ENCODE peak calls at places on chromosomes 11 and 22, in five cellular contexts. D is hepatocyte; L is Right ventricle myocardium superior; I is stimulated activated CD4-positive, alpha-beta T cell treated with anti-CD3 and anti-CD28 coated beads, Interleukin-1b, Interleukin-23, amount 100 ng/mL, for 1 hour; Q is EL. F is an unnamed sample.

GRCh38 chr22:17243524-17243923 is 24.3 kb upstream of the ADA2 start:
- DNase-seq in D (peak; percentile 52), L (no peak), I (no peak), Q (peak; percentile 64), F (peak; percentile 13)

GRCh38 chr22:36443198-36443770 is 38.2 kb downstream of the TXN2 start:
- DNase-seq in D (no peak), L (no peak), I (no peak), Q (no peak), F (no peak)

GRCh38 chr11:111148953-111149352 is 96.6 kb upstream of the POU2AF2 start:
- DNase-seq in D (no peak), L (no peak), I (no peak), Q (no peak), F (no peak)

GRCh38 chr11:57514538-57515331 is 767 bp downstream of the SLC43A1 start:
- DNase-seq in D (peak; percentile 65), L (peak; percentile 80), I (no peak), Q (peak; percentile 52), F (no peak)

GRCh38 chr22:47194476-47195155 is 432.2 kb downstream of the TBC1D22A start:
- DNase-seq in D (no peak), L (no peak), I (no peak), Q (no peak), F (no peak)

GRCh38 chr11:103901656-103902055 is 134.8 kb upstream of the DDI1 start:
- DNase-seq in D (no peak), L (no peak), I (no peak), Q (no peak), F (no peak)

GRCh38 chr11:25423436-25424184 is 908.3 kb upstream of the ANO3 start:
- DNase-seq in D (no peak), L (no peak), I (no peak), Q (no peak), F (no peak)

GRCh38 chr22:25027552-25027951 is 75.0 kb downstream of the KIAA1671 start:
- DNase-seq in D (peak; percentile 64), L (no peak), I (no peak), Q (no peak), F (no peak)

GRCh38 chr11:3685923-3686322 is 14.7 kb upstream of the CHRNA10 start:
- DNase-seq in D (no peak), L (no peak), I (no peak), Q (no peak), F (no peak)

GRCh38 chr11:117071344-117071787 is 26.9 kb downstream of the SIK3 start:
- DNase-seq in D (peak; percentile 40), L (no peak), I (no peak), Q (peak; percentile 44), F (no peak)

GRCh38 chr22:26323013-26323412 is 106.0 kb upstream of the ASPHD2 start:
- DNase-seq in D (no peak), L (no peak), I (no peak), Q (no peak), F (no peak)

GRCh38 chr11:66543263-66544107 is 2.4 kb downstream of the ZDHHC24 start:
- DNase-seq in D (peak; percentile 70), L (peak; percentile 67), I (no peak), Q (peak; percentile 26), F (no peak)

GRCh38 chr11:27611946-27612455 is 88.3 kb downstream of the BDNF start:
- DNase-seq in D (no peak), L (no peak), I (no peak), Q (peak; percentile 18), F (no peak)

GRCh38 chr11:71449596-71449995 is 1.4 kb upstream of the DHCR7 start:
- DNase-seq in D (no peak), L (peak; percentile 3), I (no peak), Q (no peak), F (no peak)

GRCh38 chr11:123577081-123577598 is 77.3 kb downstream of the SCN3B start:
- DNase-seq in D (peak; percentile 79), L (peak; percentile 83), I (peak; percentile 58), Q (peak; percentile 53), F (no peak)

GRCh38 chr11:114395776-114396175 is 4.5 kb downstream of the C11orf71 start:
- DNase-seq in D (no peak), L (no peak), I (no peak), Q (no peak), F (no peak)

GRCh38 chr11:66878554-66878953 is 21.7 kb downstream of the LRFN4 start:
- DNase-seq in D (no peak), L (no peak), I (no peak), Q (no peak), F (no peak)

GRCh38 chr11:2453436-2453835 is 8.6 kb downstream of the KCNQ1 start:
- DNase-seq in D (no peak), L (no peak), I (no peak), Q (no peak), F (no peak)

GRCh38 chr22:29820941-29821789 is 16.9 kb downstream of the ASCC2 start:
- DNase-seq in D (peak; percentile 92), L (peak; percentile 91), I (no peak), Q (peak; percentile 94), F (peak; percentile 98)

GRCh38 chr11:8086001-8086479 is 5.0 kb downstream of the TUB start:
- DNase-seq in D (no peak), L (no peak), I (no peak), Q (no peak), F (no peak)

GRCh38 chr11:114891911-114892310 is 213.6 kb downstream of the NXPE2 start:
- DNase-seq in D (no peak), L (no peak), I (no peak), Q (no peak), F (no peak)

GRCh38 chr22:42863349-42863911 is 6.4 kb upstream of the ARFGAP3 start:
- DNase-seq in D (no peak), L (no peak), I (no peak), Q (peak; percentile 65), F (no peak)

GRCh38 chr11:70663815-70664214 is 265.5 kb downstream of the CTTN start:
- DNase-seq in D (no peak), L (no peak), I (no peak), Q (no peak), F (no peak)

GRCh38 chr11:96620464-96621044 is 230.7 kb downstream of the JRKL start:
- DNase-seq in D (no peak), L (no peak), I (no peak), Q (no peak), F (no peak)

GRCh38 chr22:41578818-41579217 is 10.8 kb downstream of the PMM1 start:
- DNase-seq in D (no peak), L (no peak), I (no peak), Q (no peak), F (no peak)

GRCh38 chr11:74612877-74613276 is 20.5 kb downstream of the POLD3 start:
- DNase-seq in D (no peak), L (no peak), I (no peak), Q (no peak), F (no peak)

GRCh38 chr11:78248191-78248590 is 59.5 kb downstream of the USP35 start:
- DNase-seq in D (no peak), L (no peak), I (no peak), Q (no peak), F (no peak)

GRCh38 chr22:26517429-26517828 is 5.2 kb upstream of the TFIP11 start:
- DNase-seq in D (no peak), L (no peak), I (no peak), Q (peak; percentile 18), F (no peak)

GRCh38 chr11:121476379-121477032 is 23.7 kb upstream of the SORL1-AS1 start:
- DNase-seq in D (peak; percentile 48), L (no peak), I (no peak), Q (no peak), F (no peak)

GRCh38 chr11:1832181-1832988 is 2.4 kb upstream of the SYT8 start:
- DNase-seq in D (peak; percentile 75), L (peak; percentile 81), I (peak; percentile 66), Q (peak; percentile 19), F (no peak)